ENCODE peak calls at places on chromosomes 3 and 15, in eight cellular contexts. P is GM23248, K is fibroblast of lung, H is PC-9, G is MM.1S, A is hepatocyte, S is HCT116, C is PC-3. F is an unnamed sample.

GRCh38 chr15:98433302-98433701 is 215.0 kb upstream of the IGF1R start:
- DNase-seq in P (peak; percentile 15), K (peak; percentile 61), H (no peak), G (no peak), A (no peak), S (no peak), C (no peak), F (no peak)

GRCh38 chr15:82063055-82063454 is 17.2 kb upstream of the MEX3B start:
- DNase-seq in P (no peak), K (no peak), H (no peak), G (no peak), A (no peak), S (no peak), C (no peak), F (no peak)

GRCh38 chr15:31358957-31359721 is 32.5 kb downstream of the KLF13 start:
- DNase-seq in P (no peak), K (no peak), H (no peak), G (no peak), A (no peak), S (no peak), C (no peak), F (no peak)

GRCh38 chr3:37741644-37742043 is 120.0 kb upstream of the CTDSPL start:
- DNase-seq in P (peak; percentile 15), K (no peak), H (peak; percentile 3), G (no peak), A (peak; percentile 43), S (peak; percentile 23), C (peak; percentile 58), F (peak; percentile 42)

GRCh38 chr3:11784962-11785361 is 61.7 kb downstream of the TAMM41 start:
- DNase-seq in P (no peak), K (no peak), H (no peak), G (no peak), A (no peak), S (no peak), C (no peak), F (no peak)

GRCh38 chr3:189588061-189588817 is 43.0 kb upstream of the TP63 start:
- DNase-seq in P (peak; percentile 93), K (peak; percentile 63), H (no peak), G (no peak), A (no peak), S (no peak), C (peak; percentile 88), F (peak; percentile 90)

GRCh38 chr3:192042116-192042515 is 581.2 kb downstream of the PYDC2 start:
- DNase-seq in P (no peak), K (no peak), H (no peak), G (peak; percentile 88), A (no peak), S (no peak), C (no peak), F (no peak)

GRCh38 chr3:115232167-115232566 is 85.1 kb upstream of the ZBTB20 start:
- DNase-seq in P (no peak), K (no peak), H (no peak), G (no peak), A (no peak), S (no peak), C (peak; percentile 61), F (no peak)

GRCh38 chr3:156586905-156587766 is 32.2 kb upstream of the SSR3 start:
- DNase-seq in P (no peak), K (no peak), H (no peak), G (no peak), A (no peak), S (no peak), C (no peak), F (no peak)

GRCh38 chr15:82081904-82082810 is 36.3 kb upstream of the MEX3B start:
- DNase-seq in P (peak; percentile 93), K (peak; percentile 98), H (no peak), G (no peak), A (no peak), S (no peak), C (peak; percentile 68), F (peak; percentile 69)

GRCh38 chr15:40499931-40500330 is 29.1 kb downstream of the CHST14 start:
- DNase-seq in P (no peak), K (no peak), H (no peak), G (no peak), A (no peak), S (no peak), C (peak; percentile 54), F (peak; percentile 37)

GRCh38 chr3:195093731-195094130 is 177.2 kb downstream of the XXYLT1 start:
- DNase-seq in P (no peak), K (no peak), H (no peak), G (no peak), A (no peak), S (no peak), C (no peak), F (no peak)
- H3K27me3 ChIP-seq in P (no peaks in the 10 kb centered on the region), K (no peaks in the 10 kb centered on the region), H (no peaks in the 10 kb centered on the region), G (no peaks in the 10 kb centered on the region), A (no peaks in the 10 kb centered on the region), S (no peaks in the 10 kb centered on the region), C (no peaks in the 10 kb centered on the region), F (no peaks in the 10 kb centered on the region)

GRCh38 chr15:74130089-74130848 is at the start of gene ISLR2:
- DNase-seq in P (peak; percentile 52), K (peak; percentile 18), H (no peak), G (no peak), A (peak; percentile 39), S (no peak), C (no peak), F (no peak)

GRCh38 chr15:74127255-74127953 is 3.0 kb upstream of the ISLR2 start:
- DNase-seq in P (peak; percentile 92), K (peak; percentile 79), H (peak; percentile 93), G (peak; percentile 77), A (peak; percentile 93), S (peak; percentile 69), C (peak; percentile 86), F (peak; percentile 76)

GRCh38 chr15:74129411-74130088 is 836 bp upstream of the ISLR2 start:
- DNase-seq in P (peak; percentile 40), K (peak; percentile 5), H (no peak), G (no peak), A (no peak), S (no peak), C (no peak), F (no peak)

GRCh38 chr15:74128785-74129350 is 1.5 kb upstream of the ISLR2 start:
- DNase-seq in P (no peak), K (peak; percentile 4), H (no peak), G (no peak), A (no peak), S (no peak), C (no peak), F (no peak)

DNA sequence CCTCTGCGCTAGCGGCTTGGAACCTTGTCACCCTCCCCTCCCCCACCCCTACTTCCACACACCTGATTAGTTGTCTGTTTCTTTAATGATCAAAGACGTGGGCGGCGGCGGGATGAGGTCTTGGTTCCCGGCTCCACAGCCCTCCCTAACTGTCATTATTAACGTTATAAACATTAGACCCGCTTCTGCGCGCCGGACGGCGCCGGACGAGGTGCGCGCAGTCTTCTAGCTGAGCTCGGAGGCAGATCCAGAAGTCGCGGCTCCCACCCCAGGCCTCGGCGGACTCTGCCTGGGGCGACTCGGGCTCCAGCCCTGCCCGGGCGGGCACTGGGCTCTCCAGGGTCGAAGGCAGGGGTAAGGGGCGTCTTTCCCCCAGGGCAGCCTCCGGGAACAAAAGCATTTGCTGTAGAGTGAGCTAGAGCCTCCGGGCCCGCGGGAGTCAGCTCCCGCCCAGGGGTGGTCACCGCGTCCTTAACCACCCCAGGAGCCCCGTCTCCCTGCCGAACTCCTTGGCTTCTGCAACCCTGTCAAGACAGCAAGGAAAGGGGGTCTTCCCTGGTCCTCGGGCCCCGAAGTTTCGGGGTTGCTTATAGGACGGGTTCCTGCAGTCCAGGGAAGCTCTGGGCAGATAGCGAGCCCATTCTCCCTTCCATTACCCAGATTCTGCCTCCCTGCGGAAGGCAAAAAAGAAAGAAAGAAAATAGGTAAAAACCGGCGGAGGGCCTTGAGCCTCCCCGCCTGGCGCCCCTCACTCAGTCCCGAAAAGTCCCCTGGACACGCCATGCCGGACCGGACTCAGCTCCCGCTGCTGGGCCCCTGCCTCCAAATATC is 2.2 kb upstream of the ISLR2 start:
- DNase-seq in P (peak; percentile 63), K (peak; percentile 38), H (no peak), G (no peak), A (peak; percentile 36), S (no peak), C (no peak), F (peak; percentile 33)
- TF ChIP-seq EZH2 in P (peak; percentile 79), K (peak; percentile 79), H (no peak), G (no peak), A (peak; percentile 93), S (no peak), C (peak; percentile 69), F (peak; percentile 74)

DNA sequence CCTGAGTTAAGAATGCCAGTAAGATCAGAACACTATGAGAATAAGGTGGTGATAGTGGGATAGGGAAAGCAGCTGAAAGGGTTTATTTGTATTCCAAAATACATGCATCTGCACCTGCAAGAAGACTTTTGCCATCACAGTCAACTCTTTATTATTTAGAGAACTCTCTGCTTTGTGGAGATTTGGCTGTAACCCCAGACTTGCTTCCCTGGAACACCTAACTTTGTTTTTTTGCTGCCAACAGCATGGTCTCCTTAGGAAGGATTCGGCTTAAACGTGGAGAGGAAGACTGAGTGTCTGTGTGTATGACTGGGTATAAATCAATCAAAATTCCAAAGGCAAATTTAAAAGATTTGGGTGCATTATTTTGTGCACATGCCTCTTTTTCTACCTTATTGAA is 21.6 kb upstream of the SLITRK3 start:
- DNase-seq in P (no peak), K (no peak), H (no peak), G (no peak), A (no peak), S (no peak), C (no peak), F (no peak)
- H3K4me2 ChIP-seq in P (no peak overlapping the region), K (no peak overlapping the region), H (no peak overlapping the region), G (no peak overlapping the region), A (no peak overlapping the region), S (no peak overlapping the region), C (no peak overlapping the region), F (no peak overlapping the region)

GRCh38 chr3:129950318-129951046 is 24.0 kb upstream of the TRH start:
- DNase-seq in P (no peak), K (no peak), H (no peak), G (peak; percentile 49), A (no peak), S (no peak), C (no peak), F (no peak)

GRCh38 chr3:129952956-129953355 is 21.6 kb upstream of the TRH start:
- DNase-seq in P (no peak), K (no peak), H (no peak), G (no peak), A (no peak), S (no peak), C (no peak), F (no peak)

GRCh38 chr3:129943020-129943419 is 31.5 kb upstream of the TRH start:
- DNase-seq in P (no peak), K (no peak), H (no peak), G (no peak), A (no peak), S (no peak), C (no peak), F (no peak)

GRCh38 chr3:129944709-129945108 is 29.8 kb upstream of the TRH start:
- DNase-seq in P (no peak), K (no peak), H (no peak), G (no peak), A (no peak), S (no peak), C (no peak), F (no peak)

DNA sequence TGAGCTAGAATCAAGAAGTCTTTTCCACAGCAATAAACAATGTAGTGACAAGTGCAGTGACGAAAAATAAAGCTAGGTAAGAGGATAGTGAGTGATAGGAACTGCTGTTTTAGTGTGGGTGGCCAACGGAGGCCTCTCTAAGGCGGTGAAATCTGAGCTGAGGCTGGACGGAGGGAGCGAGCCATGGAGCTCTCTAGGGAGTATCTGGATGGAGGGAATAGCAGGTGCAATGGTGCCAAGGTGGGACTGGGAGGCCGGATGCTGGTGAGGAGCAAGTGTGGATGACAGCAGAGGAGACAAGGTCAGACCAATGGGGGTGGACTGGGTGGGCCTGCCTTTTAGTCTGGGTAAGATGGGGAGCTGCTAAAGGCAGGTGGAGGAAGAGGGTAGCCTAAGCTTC is 26.6 kb upstream of the TRH start:
- DNase-seq in P (no peak), K (no peak), H (no peak), G (no peak), A (no peak), S (no peak), C (no peak), F (no peak)
- H3K27me3 ChIP-seq in P (peaks cover 38% of the 10 kb centered on the region), K (peaks cover 7% of the 10 kb centered on the region), H (peaks cover 21% of the 10 kb centered on the region), G (no peaks in the 10 kb centered on the region), A (no peaks in the 10 kb centered on the region), S (no peaks in the 10 kb centered on the region), C (peaks cover 9% of the 10 kb centered on the region), F (peaks cover 2% of the 10 kb centered on the region)

F was measured in mammary epithelial cell.